ENCODE peak calls at places on chromosomes 7 and 10, in four cellular contexts. P is WTC11, V is natural killer cell, W is GM13977. Q is an unnamed sample.

GRCh38 chr10:61987951-61988379 is 86.5 kb downstream of the ARID5B start:
- DNase-seq in P (no peak), W (peak; percentile 77), V (no peak), Q (no peak)

GRCh38 chr7:149682038-149682437 is 91.3 kb downstream of the ZNF467 start:
- DNase-seq in P (no peak), W (no peak), V (no peak), Q (no peak)

GRCh38 chr7:112226701-112227276 is 20.3 kb downstream of the ZNF277 start:
- DNase-seq in P (no peak), V (no peak), W (no peak), Q (no peak)

GRCh38 chr7:30925913-30926312 is 14.3 kb downstream of the AQP1 start:
- DNase-seq in V (no peak), P (peak; percentile 5), W (no peak), Q (peak; percentile 42)

GRCh38 chr7:151786241-151786640 is 90.7 kb downstream of the PRKAG2 start:
- DNase-seq in P (no peak), W (no peak), V (no peak), Q (no peak)

GRCh38 chr7:47581821-47582747 is at the start of gene TNS3:
- DNase-seq in P (peak; percentile 68), W (no peak), V (no peak), Q (peak; percentile 75)

GRCh38 chr7:36670585-36671431 is 53.5 kb downstream of the AOAH start:
- DNase-seq in W (peak; percentile 57), P (peak; percentile 75), V (peak; percentile 56), Q (no peak)

GRCh38 chr10:88899886-88900285 is 19.8 kb downstream of the STAMBPL1 start:
- DNase-seq in V (no peak), P (no peak), W (no peak), Q (no peak)

GRCh38 chr7:99396914-99397631 is 11.3 kb downstream of the PDAP1 start:
- DNase-seq in P (no peak), V (no peak), W (no peak), Q (no peak)

GRCh38 chr10:78944658-78945333 is 124.0 kb upstream of the ZMIZ1 start:
- DNase-seq in V (no peak), W (no peak), P (no peak), Q (no peak)

GRCh38 chr10:104642311-104643022 is 1.4 kb downstream of the SORCS3 start:
- DNase-seq in P (peak; percentile 95), V (no peak), W (peak; percentile 29), Q (peak; percentile 85)
- TF ChIP-seq CTCF in P (peak; percentile 45), V (no peak), W (no peak), Q (peak; percentile 81)

GRCh38 chr7:140661124-140661523 is 11.6 kb upstream of the ADCK2 start:
- DNase-seq in P (no peak), W (no peak), V (no peak), Q (no peak)
- TF ChIP-seq CTCF in P (no peak), W (no peak), V (no peak), Q (no peak)

GRCh38 chr10:21498416-21498815 is 27.1 kb downstream of the SKIDA1 start:
- DNase-seq in P (no peak), W (no peak), V (no peak), Q (no peak)

GRCh38 chr10:21495686-21496284 is 29.7 kb downstream of the SKIDA1 start:
- DNase-seq in P (peak; percentile 94), V (peak; percentile 90), W (peak; percentile 96), Q (peak; percentile 97)

GRCh38 chr10:21497177-21497807 is 28.2 kb downstream of the SKIDA1 start:
- DNase-seq in W (peak; percentile 58), V (no peak), P (peak; percentile 82), Q (peak; percentile 92)

GRCh38 chr10:21495002-21495685 is 30.3 kb downstream of the SKIDA1 start:
- DNase-seq in P (no peak), V (no peak), W (peak; percentile 61), Q (no peak)

GRCh38 chr10:21496285-21497176 is 29.0 kb downstream of the SKIDA1 start:
- DNase-seq in P (peak; percentile 53), W (peak; percentile 82), V (peak; percentile 44), Q (peak; percentile 78)
- TF ChIP-seq CTCF in P (no peak), W (peak; percentile 62), V (no peak), Q (peak; percentile 36)

DNA sequence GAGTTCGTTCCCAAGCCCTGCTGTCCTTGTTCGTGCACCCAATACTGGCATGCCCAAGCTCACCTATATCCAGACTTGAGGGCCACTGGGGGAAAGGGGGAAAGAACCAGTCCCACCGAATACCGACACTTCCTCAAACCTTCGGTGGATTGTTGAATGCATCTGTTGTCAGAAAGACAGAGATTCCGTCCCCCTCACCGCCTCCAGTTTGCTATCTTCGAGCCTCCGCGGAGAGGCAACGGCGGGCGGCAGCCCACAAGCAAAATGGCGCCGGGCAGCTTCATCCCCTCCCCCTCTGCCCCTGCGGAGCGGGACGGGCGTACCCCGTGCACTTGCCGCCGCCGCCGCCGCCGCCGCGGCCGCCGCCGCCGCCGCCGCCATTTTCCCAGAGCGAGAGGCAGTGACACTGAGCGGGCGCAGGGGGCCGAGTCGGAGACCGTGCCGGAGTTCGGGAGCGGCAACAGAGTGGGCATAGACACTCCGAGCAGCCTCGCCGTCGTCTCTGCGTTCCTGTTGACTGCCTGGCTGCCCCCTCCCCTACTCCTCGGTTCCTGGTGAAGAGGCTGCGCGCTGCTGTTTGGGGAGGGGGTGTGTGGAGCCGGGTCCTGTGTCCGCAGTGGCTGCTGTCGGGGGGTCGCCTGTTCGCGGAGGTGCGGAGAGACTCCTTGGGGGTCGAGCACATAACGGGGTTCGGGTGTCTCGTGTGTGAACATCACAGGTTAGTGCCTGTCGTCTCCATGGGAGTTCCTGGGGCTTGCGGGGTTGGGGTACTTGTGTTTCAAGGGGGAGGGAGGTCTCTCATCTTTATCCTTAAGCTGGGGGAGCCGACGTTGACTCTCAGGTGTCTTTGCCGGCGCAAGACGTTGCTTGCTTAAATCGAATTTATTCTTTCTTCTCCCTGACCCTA is at the start of gene KMT2E:
- DNase-seq in P (peak; percentile 89), W (peak; percentile 81), V (peak; percentile 92), Q (peak; percentile 97)
- TF ChIP-seq CTCF in P (no peak), W (no peak), V (peak; percentile 12), Q (peak; percentile 41)

Q was measured in type B pancreatic cell.